ENCODE peak calls at places on chromosomes 5 and 9, in six cellular contexts. D is GM12892, T is H1, S is K562, N is GM12878, Z is HepG2. K is an unnamed sample.
A peak's percentile ranks its signal among the peaks of the same experiment; 100 is the strongest.

GRCh38 chr5:154837009-154837881 is 13.2 kb downstream of the FAXDC2 start:
- DNase-seq in N (no peak), S (no peak), T (no peak), D (no peak), Z (peak; percentile 73), K (no peak)

GRCh38 chr9:123611228-123611627 is 255.2 kb downstream of the CRB2 start:
- DNase-seq in D (no peak), S (no peak), N (no peak), T (no peak), Z (no peak), K (no peak)

GRCh38 chr9:89865357-89865756 is 260.5 kb downstream of the GADD45G start:
- DNase-seq in N (no peak), Z (no peak), S (no peak), D (no peak), T (no peak), K (no peak)

GRCh38 chr5:9624196-9624947 is 5.8 kb downstream of the TAS2R1 start:
- DNase-seq in T (no peak), S (no peak), D (no peak), Z (no peak), N (no peak), K (no peak)

GRCh38 chr5:95972196-95972595 is 10.5 kb upstream of the ELL2 start:
- DNase-seq in D (no peak), Z (no peak), T (no peak), S (no peak), N (no peak), K (no peak)

GRCh38 chr5:100682625-100683024 is 147.5 kb downstream of the FAM174A start:
- DNase-seq in T (no peak), N (no peak), D (no peak), Z (no peak), S (no peak), K (no peak)

GRCh38 chr5:98433673-98434072 is 339.8 kb upstream of the RGMB start:
- DNase-seq in T (no peak), D (no peak), Z (no peak), S (no peak), N (no peak), K (no peak)

GRCh38 chr5:149549461-149550266 is 1.6 kb downstream of the CSNK1A1 start:
- DNase-seq in Z (peak; percentile 86), S (peak; percentile 58), N (peak; percentile 32), T (no peak), D (peak; percentile 43), K (peak; percentile 37)

GRCh38 chr9:127214421-127215265 is 49.9 kb upstream of the GARNL3 start:
- DNase-seq in D (peak; percentile 69), T (peak; percentile 75), Z (peak; percentile 69), N (no peak), S (peak; percentile 72), K (peak; percentile 74)

GRCh38 chr9:34382054-34382453 is 5.4 kb upstream of the MYORG start:
- DNase-seq in D (no peak), T (no peak), S (no peak), Z (no peak), N (no peak), K (no peak)

GRCh38 chr9:97889941-97890557 is 32.3 kb downstream of the TRMO start:
- DNase-seq in S (peak; percentile 69), N (no peak), D (peak; percentile 28), Z (no peak), T (peak; percentile 91), K (peak; percentile 37)

GRCh38 chr9:2093920-2094597 is 78.9 kb downstream of the SMARCA2 start:
- DNase-seq in T (no peak), S (no peak), D (no peak), N (no peak), Z (no peak), K (no peak)

GRCh38 chr9:72427801-72428200 is 62.8 kb upstream of the ZFAND5 start:
- DNase-seq in N (no peak), D (no peak), T (no peak), S (no peak), Z (no peak), K (no peak)

GRCh38 chr9:4832786-4833579 is 40.2 kb downstream of the RCL1 start:
- DNase-seq in S (peak; percentile 79), N (no peak), T (no peak), Z (peak; percentile 94), D (no peak), K (no peak)

GRCh38 chr5:103487253-103487652 is 75.3 kb downstream of the NUDT12 start:
- DNase-seq in D (no peak), S (no peak), Z (no peak), N (no peak), T (no peak), K (no peak)

GRCh38 chr5:172144291-172144815 is 43.7 kb downstream of the STK10 start:
- DNase-seq in S (peak; percentile 91), N (no peak), D (no peak), T (no peak), Z (peak; percentile 67), K (no peak)

GRCh38 chr5:149036168-149036567 is 26.7 kb downstream of the SH3TC2 start:
- DNase-seq in Z (no peak), S (no peak), D (no peak), T (no peak), N (no peak), K (no peak)

GRCh38 chr9:17625644-17626388 is 47.0 kb downstream of the SH3GL2 start:
- DNase-seq in T (no peak), N (no peak), S (no peak), Z (no peak), D (no peak), K (no peak)

GRCh38 chr5:167011196-167011595 is 1280.2 kb upstream of the WWC1 start:
- DNase-seq in N (no peak), D (no peak), S (no peak), T (no peak), Z (no peak), K (no peak)

GRCh38 chr9:20538956-20539355 is 83.3 kb downstream of the MLLT3 start:
- DNase-seq in T (no peak), S (no peak), D (no peak), Z (no peak), N (no peak), K (no peak)

GRCh38 chr5:143182901-143183820 is 220.3 kb downstream of the NR3C1 start:
- DNase-seq in S (no peak), N (peak; percentile 84), Z (peak; percentile 66), T (no peak), D (no peak), K (no peak)

GRCh38 chr5:135660826-135661555 is 82.2 kb upstream of the CXCL14 start:
- DNase-seq in T (no peak), D (no peak), Z (no peak), S (no peak), N (no peak), K (no peak)

GRCh38 chr5:72472666-72473422 is 34.4 kb downstream of the ZNF366 start:
- DNase-seq in N (no peak), T (no peak), Z (no peak), D (no peak), S (peak; percentile 22), K (no peak)

GRCh38 chr5:180860273-180860886 is 696 bp downstream of the ZFP62 start:
- DNase-seq in D (peak; percentile 46), Z (peak; percentile 65), T (peak; percentile 63), S (peak; percentile 83), N (no peak), K (peak; percentile 48)

GRCh38 chr9:81861644-81862043 is 66.6 kb upstream of the SPATA31D4 start:
- DNase-seq in S (no peak), Z (no peak), N (no peak), T (no peak), D (no peak), K (no peak)
- TF ChIP-seq TAF1 in S (no peak), Z (no peak), N (no peak), T (no peak), D (no peak), K (no peak)

GRCh38 chr5:132227485-132228240 is at the start of gene P4HA2:
- DNase-seq in N (no peak), T (peak; percentile 86), S (peak; percentile 91), Z (peak; percentile 64), D (peak; percentile 80), K (peak; percentile 86)
- TF ChIP-seq POLR2A in N (peak; percentile 68), T (peak; percentile 54), S (peak; percentile 71), Z (peak; percentile 88), D (no peak), K (no peak)

GRCh38 chr5:87828545-87829213 is 415.9 kb upstream of the CCNH start:
- DNase-seq in D (no peak), T (no peak), N (no peak), S (no peak), Z (no peak), K (no peak)

GRCh38 chr5:87826507-87826906 is 413.8 kb upstream of the CCNH start:
- DNase-seq in S (no peak), N (no peak), Z (no peak), D (no peak), T (no peak), K (no peak)

GRCh38 chr5:87825583-87825982 is 412.9 kb upstream of the CCNH start:
- DNase-seq in T (no peak), N (no peak), Z (no peak), D (no peak), S (no peak), K (no peak)

GRCh38 chr5:87829214-87829551 is 416.5 kb upstream of the CCNH start:
- DNase-seq in N (no peak), T (no peak), D (no peak), S (no peak), Z (peak; percentile 19), K (no peak)

DNA sequence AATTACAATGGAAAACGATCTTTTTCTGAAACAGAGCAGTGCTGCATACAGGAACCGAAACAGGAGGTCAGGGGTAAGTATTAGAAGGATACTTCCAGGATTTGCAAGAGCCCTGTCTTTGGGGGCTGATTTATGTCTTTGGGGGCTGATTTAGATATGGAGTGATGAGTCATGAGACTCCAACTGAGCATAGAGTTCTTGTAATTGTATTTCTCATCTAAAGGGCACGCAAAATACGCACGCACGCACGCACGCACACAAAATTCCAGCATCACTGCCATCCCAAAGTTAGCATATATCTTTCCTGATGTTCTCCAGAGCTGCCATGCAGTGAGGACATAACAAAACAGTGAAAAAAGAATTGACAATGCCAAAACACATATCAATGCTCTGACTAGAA is 414.8 kb upstream of the CCNH start:
- DNase-seq in Z (no peak), D (no peak), N (no peak), T (no peak), S (no peak), K (no peak)
- TF ChIP-seq TAF1 in Z (no peak), D (no peak), N (no peak), T (no peak), S (no peak), K (no peak)

DNA sequence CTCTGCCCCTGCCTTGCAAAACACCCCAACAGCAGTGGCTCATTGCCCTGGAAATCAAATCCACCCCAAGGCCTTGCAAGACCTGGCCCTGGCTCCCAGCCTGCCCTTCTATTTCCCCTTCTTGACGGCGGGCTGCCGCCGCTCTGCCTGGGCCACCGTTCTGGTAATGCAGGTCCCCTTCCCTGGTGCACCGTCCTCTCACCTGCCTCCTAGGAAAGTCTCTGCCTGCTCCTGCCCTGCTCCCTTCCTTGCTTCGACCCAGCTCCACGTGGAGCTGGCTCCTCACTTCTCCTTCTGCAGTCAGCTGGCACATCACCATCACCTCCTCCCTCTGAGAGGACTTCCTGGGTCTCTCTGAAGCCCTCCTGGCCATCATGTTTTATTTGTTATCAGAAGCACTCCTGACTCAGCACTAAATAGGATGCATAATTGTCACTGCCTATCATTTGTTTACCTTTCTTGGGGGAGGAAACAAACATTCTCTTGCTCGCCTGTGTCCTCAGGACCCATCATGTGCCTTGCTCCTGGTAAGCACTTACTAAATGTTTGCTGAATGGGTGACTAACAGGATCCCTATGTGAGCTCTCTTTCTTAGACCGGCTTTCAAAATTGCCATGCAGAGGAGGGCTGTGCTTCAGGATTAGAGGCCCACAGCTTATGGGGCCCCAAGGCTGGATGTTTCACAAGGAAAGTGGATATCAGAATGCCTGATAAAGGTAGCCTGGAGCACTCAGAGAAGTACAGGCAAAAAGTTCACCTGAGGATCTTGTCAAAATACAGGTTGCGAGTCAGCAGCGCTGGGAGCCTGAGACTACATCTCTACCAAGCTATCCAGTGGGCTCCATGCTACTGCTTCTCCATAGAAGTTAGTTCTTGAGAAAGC is 19.6 kb upstream of the C5orf47 start:
- DNase-seq in T (no peak), S (peak; percentile 36), D (no peak), Z (peak; percentile 97), N (no peak), K (no peak)
- TF ChIP-seq POLR2A in T (no peak), S (no peak), D (no peak), Z (no peak), N (no peak), K (no peak)